ENCODE peak calls at places on chromosomes 4 and X, in six cellular contexts. O is aorta, B is mesenteric fat pad, D is activated B cell treated with CpG ODN at 0.5 μM for 24 hours, Y is NCI-H1092 treated with DMSO at 0.1 percent for 48 hours, M is lower lobe of right lung. S is an unnamed sample.

GRCh38 chr4:151031831-151032605 is 16.9 kb upstream of the LRBA start:
- DNase-seq in O (no peak), B (no peak), D (no peak), Y (no peak), M (no peak), S (no peak)

GRCh38 chrX:42694260-42694815 is 83.6 kb downstream of the PPP1R2C start:
- DNase-seq in O (no peak), B (no peak), D (no peak), Y (no peak), M (no peak), S (no peak)

GRCh38 chr4:98150092-98150761 is 7.0 kb upstream of the STPG2 start:
- DNase-seq in O (no peak), B (no peak), D (no peak), Y (no peak), M (no peak), S (no peak)

GRCh38 chrX:138026211-138026610 is 460.3 kb downstream of the ZIC3 start:
- DNase-seq in O (no peak), B (no peak), D (no peak), Y (peak; percentile 59), M (no peak), S (no peak)

GRCh38 chr4:87078987-87079469 is 141.4 kb downstream of the KLHL8 start:
- DNase-seq in O (no peak), B (no peak), D (no peak), Y (no peak), M (no peak), S (no peak)

GRCh38 chrX:38768079-38768478 is 33.2 kb upstream of the MID1IP1 start:
- DNase-seq in O (no peak), B (no peak), D (no peak), Y (peak; percentile 58), M (no peak), S (peak; percentile 60)

GRCh38 chrX:20015422-20015821 is 24.6 kb upstream of the BCLAF3 start:
- DNase-seq in O (no peak), B (no peak), D (no peak), Y (no peak), M (no peak), S (no peak)

GRCh38 chr4:165967486-165967885 is 94.4 kb downstream of the TLL1 start:
- DNase-seq in O (no peak), B (no peak), D (no peak), Y (no peak), M (no peak), S (no peak)

GRCh38 chr4:87559090-87559837 is 30.1 kb upstream of the SPARCL1 start:
- DNase-seq in O (no peak), B (no peak), D (no peak), Y (peak; percentile 70), M (no peak), S (peak; percentile 65)

GRCh38 chrX:148049441-148049840 is 68.3 kb downstream of the FMR1NB start:
- DNase-seq in O (no peak), B (no peak), D (no peak), Y (peak; percentile 26), M (no peak), S (peak; percentile 42)

GRCh38 chr4:147117400-147117799 is 171.7 kb upstream of the TTC29 start:
- DNase-seq in O (no peak), B (no peak), D (no peak), Y (no peak), M (no peak), S (no peak)

GRCh38 chr4:128349921-128350320 is 62.3 kb upstream of the PGRMC2 start:
- DNase-seq in O (no peak), B (no peak), D (no peak), Y (no peak), M (no peak), S (no peak)

GRCh38 chr4:108971473-108971872 is 208.6 kb upstream of the ETNPPL start:
- DNase-seq in O (no peak), B (no peak), D (no peak), Y (no peak), M (no peak), S (no peak)

GRCh38 chr4:30744957-30745640 is 24.9 kb downstream of the PCDH7 start:
- DNase-seq in O (no peak), B (no peak), D (no peak), Y (no peak), M (no peak), S (no peak)

GRCh38 chr4:76802546-76803021 is 95.4 kb downstream of the SOWAHB start:
- DNase-seq in O (no peak), B (no peak), D (no peak), Y (no peak), M (no peak), S (no peak)

GRCh38 chr4:80006935-80007744 is 65.9 kb downstream of the ANTXR2 start:
- DNase-seq in O (no peak), B (no peak), D (no peak), Y (no peak), M (no peak), S (no peak)

GRCh38 chr4:118994030-118994429 is 105.4 kb downstream of the SYNPO2 start:
- DNase-seq in O (no peak), B (no peak), D (no peak), Y (no peak), M (no peak), S (no peak)

GRCh38 chr4:1043658-1044468 is 32.4 kb downstream of the FGFRL1 start:
- DNase-seq in O (peak; percentile 99), B (peak; percentile 95), D (peak; percentile 16), Y (no peak), M (peak; percentile 78), S (no peak)

GRCh38 chr4:87220094-87220831 is at the start of gene KLHL8:
- DNase-seq in O (peak; percentile 95), B (peak; percentile 95), D (peak; percentile 93), Y (peak; percentile 79), M (peak; percentile 90), S (peak; percentile 76)

GRCh38 chrX:71536285-71536684 is 3.4 kb downstream of the OGT start:
- DNase-seq in O (no peak), B (no peak), D (no peak), Y (peak; percentile 28), M (no peak), S (no peak)

S was measured in NCI-H2227 treated with DMSO at 0.1 percent for 48 hours.